ENCODE peak calls at places on chromosome 15, in nine cellular contexts. B is upper lobe of right lung, S is B cell, A is lower leg skin, Z is fibroblast of the aortic adventitia, C is mammary epithelial cell, N is endothelial cell, U is left ventricle myocardium inferior, V is fibroblast of pulmonary artery. H is an unnamed sample.
A peak's percentile ranks its signal among the peaks of the same experiment; 100 is the strongest.

GRCh38 chr15:72285402-72285801 is 13.0 kb upstream of the PARP6 start:
- DNase-seq in U (no peak), V (no peak), B (no peak), C (no peak), N (peak; percentile 32), S (no peak), Z (no peak), A (no peak), H (no peak)

GRCh38 chr15:67164811-67165652 is 89.4 kb downstream of the AAGAB start:
- DNase-seq in B (no peak), N (peak; percentile 31), C (no peak), U (peak; percentile 56), V (peak; percentile 55), Z (peak; percentile 88), S (no peak), A (no peak), H (peak; percentile 87)

GRCh38 chr15:57920916-57921315 is 144.6 kb downstream of the ALDH1A2 start:
- DNase-seq in S (no peak), Z (no peak), V (peak; percentile 24), N (no peak), U (no peak), B (no peak), A (no peak), C (no peak), H (peak; percentile 59)

GRCh38 chr15:45630958-45631691 is 3.7 kb upstream of the SQOR start:
- DNase-seq in N (no peak), Z (peak; percentile 94), B (no peak), V (peak; percentile 73), C (peak; percentile 90), A (no peak), S (no peak), U (no peak), H (peak; percentile 98)

GRCh38 chr15:66433726-66434125 is 47.0 kb downstream of the MAP2K1 start:
- DNase-seq in C (no peak), Z (no peak), V (peak; percentile 29), U (no peak), S (no peak), B (no peak), N (no peak), A (no peak), H (peak; percentile 11)

GRCh38 chr15:89971592-89971997 is 29.5 kb upstream of the ZNF710 start:
- DNase-seq in Z (peak; percentile 48), U (peak; percentile 46), A (no peak), S (peak; percentile 36), B (peak; percentile 81), V (peak; percentile 60), C (peak; percentile 39), N (peak; percentile 76), H (peak; percentile 62)

GRCh38 chr15:25478313-25478712 is 39.5 kb upstream of the UBE3A start:
- DNase-seq in U (no peak), S (no peak), V (no peak), C (no peak), Z (no peak), N (no peak), A (no peak), B (no peak), H (no peak)

GRCh38 chr15:48413304-48413703 is 82.1 kb downstream of the DUT start:
- DNase-seq in V (peak; percentile 83), B (no peak), Z (peak; percentile 94), S (no peak), U (no peak), C (no peak), N (no peak), A (peak; percentile 49), H (peak; percentile 87)

DNA sequence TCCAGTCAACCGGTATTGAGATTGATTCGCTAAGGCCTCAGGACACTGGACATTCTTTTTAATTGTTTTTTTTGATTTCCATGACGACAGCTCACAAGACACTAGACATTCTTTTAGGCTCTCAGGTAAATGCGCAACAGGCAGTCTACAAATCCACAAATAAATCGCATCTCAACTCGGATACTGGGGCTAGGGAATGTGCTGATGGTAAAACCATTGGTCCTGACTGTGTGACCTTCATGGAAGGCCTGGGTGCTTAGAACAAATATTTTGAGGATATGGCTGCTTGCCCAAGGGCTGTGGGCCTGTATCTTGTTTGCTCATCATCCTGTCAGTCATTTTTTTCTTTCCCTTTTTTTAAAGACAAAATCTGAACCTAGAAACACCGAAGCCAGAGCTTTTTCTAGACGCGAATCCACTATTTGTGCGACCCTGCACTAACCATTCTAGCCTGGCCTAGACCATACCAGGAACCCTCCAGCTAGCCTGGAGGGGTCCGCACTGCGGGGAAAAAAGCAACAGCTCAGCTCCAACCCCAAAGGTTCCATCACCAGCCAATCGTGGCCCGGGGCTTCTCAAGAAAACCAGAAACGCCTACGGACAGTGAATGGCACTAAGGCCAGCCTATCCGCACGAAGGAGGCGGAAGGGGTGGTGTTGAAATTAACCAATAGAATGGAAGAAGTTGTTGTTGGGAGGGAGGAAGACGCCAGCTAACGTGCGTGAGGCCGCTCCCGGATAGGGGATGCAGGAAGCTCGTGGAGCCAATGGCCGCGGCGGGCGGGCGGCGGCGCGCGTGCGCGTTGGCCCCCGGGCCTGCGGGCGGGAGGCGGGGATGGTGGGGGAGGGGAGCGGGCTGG is 18.1 kb upstream of the CHD2 start:
- DNase-seq in N (peak; percentile 99), U (peak; percentile 99), A (peak; percentile 100), Z (peak; percentile 100), C (peak; percentile 100), S (peak; percentile 99), V (peak; percentile 100), B (peak; percentile 99), H (peak; percentile 100)
- TF ChIP-seq CTCF in N (no peak), U (no peak), A (no peak), Z (no peak), C (no peak), S (no peak), V (no peak), B (no peak), H (no peak)

GRCh38 chr15:70491183-70491621 is 272.2 kb downstream of the UACA start:
- DNase-seq in V (no peak), S (no peak), Z (peak; percentile 65), N (no peak), U (no peak), B (no peak), C (peak; percentile 34), A (no peak), H (peak; percentile 59)

GRCh38 chr15:70493376-70493775 is 270.0 kb downstream of the UACA start:
- DNase-seq in N (no peak), S (no peak), B (no peak), A (no peak), U (no peak), C (no peak), V (no peak), Z (no peak), H (no peak)

GRCh38 chr15:70493787-70494514 is 269.4 kb downstream of the UACA start:
- DNase-seq in S (no peak), B (no peak), V (no peak), A (no peak), U (no peak), Z (no peak), N (no peak), C (no peak), H (no peak)

GRCh38 chr15:70491641-70492040 is 271.7 kb downstream of the UACA start:
- DNase-seq in S (no peak), C (no peak), U (no peak), N (no peak), Z (no peak), B (no peak), A (no peak), V (no peak), H (no peak)

GRCh38 chr15:70492240-70493177 is 270.8 kb downstream of the UACA start:
- DNase-seq in S (peak; percentile 75), A (peak; percentile 53), C (peak; percentile 90), Z (peak; percentile 81), V (peak; percentile 72), U (peak; percentile 64), N (no peak), B (peak; percentile 81), H (peak; percentile 90)
- TF ChIP-seq CTCF in S (peak; percentile 12), A (no peak), C (no peak), Z (peak; percentile 23), V (no peak), U (no peak), N (no peak), B (no peak), H (no peak)

DNA sequence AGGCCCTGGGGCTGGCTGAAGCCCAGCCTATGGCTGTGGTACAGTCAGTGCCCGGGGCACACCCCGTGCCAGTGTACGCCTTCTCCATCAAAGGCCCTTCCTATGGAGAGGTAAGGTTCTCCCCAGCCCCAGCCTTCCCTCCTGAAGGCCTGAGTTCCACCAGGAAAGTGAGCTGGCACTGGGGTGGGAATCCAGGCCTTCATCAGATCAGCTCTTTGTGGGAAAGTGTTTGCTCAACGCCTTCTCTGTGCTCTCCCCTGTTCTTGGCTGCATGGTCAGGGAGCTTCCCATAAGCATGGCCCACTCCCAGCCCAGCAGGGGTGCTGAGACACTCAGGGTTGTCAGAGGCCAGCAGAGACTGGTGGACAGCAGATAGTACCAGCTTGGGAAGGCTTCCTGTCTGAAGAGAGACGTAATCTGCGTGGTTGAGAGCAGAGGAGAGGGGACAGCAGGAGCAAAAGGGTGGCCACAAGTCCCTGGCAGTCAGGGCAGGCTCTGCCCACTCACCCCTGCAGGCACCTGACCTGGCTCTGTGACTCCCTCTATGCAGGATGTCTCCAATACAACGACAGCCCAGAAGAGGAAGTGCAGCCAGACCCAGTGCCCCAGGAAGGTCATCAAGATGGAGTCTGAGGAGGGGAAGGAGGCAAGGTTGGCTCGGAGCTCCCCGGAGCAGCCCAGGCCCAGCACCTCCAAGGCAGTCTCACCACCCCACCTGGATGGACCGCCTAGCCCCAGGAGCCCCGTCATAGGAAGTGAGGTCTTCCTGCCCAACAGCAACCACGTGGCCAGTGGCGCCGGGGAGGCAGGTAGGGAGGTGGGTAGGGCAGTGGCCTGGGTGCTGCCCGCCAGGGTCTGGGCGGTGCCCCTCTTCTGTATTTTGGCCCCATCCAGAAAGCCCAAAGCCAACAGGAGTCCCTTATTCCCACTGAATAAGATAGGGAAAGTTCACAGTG is 38.4 kb downstream of the PML start:
- DNase-seq in Z (no peak), V (no peak), A (no peak), N (no peak), U (no peak), S (peak; percentile 13), B (no peak), C (no peak), H (no peak)
- TF ChIP-seq CTCF in Z (no peak), V (no peak), A (no peak), N (no peak), U (no peak), S (no peak), B (no peak), C (no peak), H (no peak)

GRCh38 chr15:87661952-87662351 is 594.6 kb downstream of the NTRK3 start:
- DNase-seq in A (no peak), Z (no peak), U (no peak), B (no peak), S (no peak), V (no peak), N (no peak), C (no peak), H (no peak)

GRCh38 chr15:87661481-87661880 is 595.1 kb downstream of the NTRK3 start:
- DNase-seq in B (no peak), V (no peak), U (no peak), C (peak; percentile 39), A (no peak), Z (no peak), S (no peak), N (no peak), H (no peak)

GRCh38 chr15:87662575-87662974 is 594.0 kb downstream of the NTRK3 start:
- DNase-seq in B (no peak), Z (no peak), A (no peak), U (no peak), C (no peak), V (no peak), N (no peak), S (no peak), H (no peak)

GRCh38 chr15:87656373-87656772 is 600.2 kb downstream of the NTRK3 start:
- DNase-seq in C (no peak), Z (no peak), B (no peak), A (no peak), N (no peak), U (no peak), S (no peak), V (no peak), H (no peak)

GRCh38 chr15:87660494-87661129 is 595.9 kb downstream of the NTRK3 start:
- DNase-seq in C (no peak), B (no peak), V (no peak), A (no peak), Z (no peak), N (no peak), U (no peak), S (no peak), H (no peak)
- TF ChIP-seq CTCF in C (no peak), B (no peak), V (no peak), A (no peak), Z (peak; percentile 36), N (no peak), U (no peak), S (no peak), H (no peak)

H was measured in fibroblast of mammary gland.